ENCODE peak calls at places on chromosome 14, in ten cellular contexts. One of them, this sample, is unnamed.

GRCh38 chr14:81855007-81855406 is 321.4 kb upstream of the SEL1L start:
- DNase-seq in HT1080: peak
- DNase-seq in hippocampal formation: no peak
- DNase-seq in T-helper 17 cell: no peak
- DNase-seq in stimulated activated CD8-positive, alpha-beta memory T cell treated with anti-CD3 and anti-CD28 coated beads, Interleukin-12 subunit alpha, Interleukin-12 subunit beta, amount 100 ng/mL, for 1 hour: no peak
- DNase-seq in CD4-positive, alpha-beta T cell: no peak
- DNase-seq in HFFc6: no peak
- DNase-seq in HuH-7: no peak
- DNase-seq in SW480: no peak
- DNase-seq in MCF 10A: no peak
- DNase-seq in this sample: no peak

GRCh38 chr14:23557946-23558345 is 1.9 kb downstream of the THTPA start:
- DNase-seq in SW480: no peak
- DNase-seq in CD4-positive, alpha-beta T cell: no peak
- DNase-seq in hippocampal formation: no peak
- DNase-seq in HFFc6: no peak
- DNase-seq in MCF 10A: no peak
- DNase-seq in HT1080: no peak
- DNase-seq in stimulated activated CD8-positive, alpha-beta memory T cell treated with anti-CD3 and anti-CD28 coated beads, Interleukin-12 subunit alpha, Interleukin-12 subunit beta, amount 100 ng/mL, for 1 hour: no peak
- DNase-seq in T-helper 17 cell: no peak
- DNase-seq in HuH-7: no peak
- DNase-seq in this sample: no peak

GRCh38 chr14:35336171-35337073 is 44.2 kb downstream of the PSMA6 start:
- DNase-seq in CD4-positive, alpha-beta T cell: no peak
- DNase-seq in stimulated activated CD8-positive, alpha-beta memory T cell treated with anti-CD3 and anti-CD28 coated beads, Interleukin-12 subunit alpha, Interleukin-12 subunit beta, amount 100 ng/mL, for 1 hour: no peak
- DNase-seq in HuH-7: peak
- DNase-seq in hippocampal formation: no peak
- DNase-seq in HFFc6: no peak
- DNase-seq in HT1080: peak
- DNase-seq in MCF 10A: peak
- DNase-seq in T-helper 17 cell: no peak
- DNase-seq in SW480: no peak
- DNase-seq in this sample: no peak

GRCh38 chr14:75648066-75648838 is 12.4 kb downstream of the ERG28 start:
- DNase-seq in HT1080: peak
- DNase-seq in MCF 10A: peak
- DNase-seq in stimulated activated CD8-positive, alpha-beta memory T cell treated with anti-CD3 and anti-CD28 coated beads, Interleukin-12 subunit alpha, Interleukin-12 subunit beta, amount 100 ng/mL, for 1 hour: no peak
- DNase-seq in SW480: peak
- DNase-seq in hippocampal formation: no peak
- DNase-seq in HuH-7: peak
- DNase-seq in CD4-positive, alpha-beta T cell: no peak
- DNase-seq in T-helper 17 cell: no peak
- DNase-seq in HFFc6: peak
- DNase-seq in this sample: peak

GRCh38 chr14:94213021-94213420 is 38.9 kb downstream of the PPP4R4 start:
- DNase-seq in T-helper 17 cell: no peak
- DNase-seq in stimulated activated CD8-positive, alpha-beta memory T cell treated with anti-CD3 and anti-CD28 coated beads, Interleukin-12 subunit alpha, Interleukin-12 subunit beta, amount 100 ng/mL, for 1 hour: no peak
- DNase-seq in HT1080: peak
- DNase-seq in SW480: no peak
- DNase-seq in HFFc6: no peak
- DNase-seq in hippocampal formation: no peak
- DNase-seq in CD4-positive, alpha-beta T cell: no peak
- DNase-seq in HuH-7: no peak
- DNase-seq in MCF 10A: peak
- DNase-seq in this sample: no peak

GRCh38 chr14:94689985-94690400 is 77.8 kb downstream of the SERPINA3 start:
- DNase-seq in stimulated activated CD8-positive, alpha-beta memory T cell treated with anti-CD3 and anti-CD28 coated beads, Interleukin-12 subunit alpha, Interleukin-12 subunit beta, amount 100 ng/mL, for 1 hour: no peak
- DNase-seq in HuH-7: no peak
- DNase-seq in CD4-positive, alpha-beta T cell: no peak
- DNase-seq in HFFc6: no peak
- DNase-seq in HT1080: no peak
- DNase-seq in MCF 10A: no peak
- DNase-seq in SW480: no peak
- DNase-seq in hippocampal formation: no peak
- DNase-seq in T-helper 17 cell: no peak
- DNase-seq in this sample: no peak

GRCh38 chr14:103385994-103386491 is 828 bp downstream of the MARK3 start:
- DNase-seq in SW480: peak
- DNase-seq in T-helper 17 cell: no peak
- DNase-seq in HT1080: no peak
- DNase-seq in hippocampal formation: no peak
- DNase-seq in CD4-positive, alpha-beta T cell: peak
- DNase-seq in HuH-7: no peak
- DNase-seq in stimulated activated CD8-positive, alpha-beta memory T cell treated with anti-CD3 and anti-CD28 coated beads, Interleukin-12 subunit alpha, Interleukin-12 subunit beta, amount 100 ng/mL, for 1 hour: peak
- DNase-seq in MCF 10A: peak
- DNase-seq in HFFc6: no peak
- DNase-seq in this sample: peak

GRCh38 chr14:71739273-71739990 is 192.8 kb upstream of the RGS6 start:
- DNase-seq in HuH-7: peak
- DNase-seq in HFFc6: no peak
- DNase-seq in HT1080: peak
- DNase-seq in hippocampal formation: no peak
- DNase-seq in CD4-positive, alpha-beta T cell: no peak
- DNase-seq in T-helper 17 cell: no peak
- DNase-seq in stimulated activated CD8-positive, alpha-beta memory T cell treated with anti-CD3 and anti-CD28 coated beads, Interleukin-12 subunit alpha, Interleukin-12 subunit beta, amount 100 ng/mL, for 1 hour: no peak
- DNase-seq in SW480: peak
- DNase-seq in MCF 10A: peak
- DNase-seq in this sample: peak

GRCh38 chr14:93800038-93800937 is 12.0 kb upstream of the PRIMA1 start:
- DNase-seq in CD4-positive, alpha-beta T cell: no peak
- DNase-seq in T-helper 17 cell: no peak
- DNase-seq in SW480: no peak
- DNase-seq in HT1080: peak
- DNase-seq in HuH-7: no peak
- DNase-seq in HFFc6: no peak
- DNase-seq in hippocampal formation: no peak
- DNase-seq in stimulated activated CD8-positive, alpha-beta memory T cell treated with anti-CD3 and anti-CD28 coated beads, Interleukin-12 subunit alpha, Interleukin-12 subunit beta, amount 100 ng/mL, for 1 hour: no peak
- DNase-seq in MCF 10A: peak
- DNase-seq in this sample: no peak